ENCODE peak calls at places on chromosomes 16 and 17, in eight cellular contexts. One of them, this sample, is unnamed.

GRCh38 chr16:57091200-57091989 is 988 bp upstream of the CPNE2 start:
- DNase-seq in lung: peak; percentile 52
- DNase-seq in progenitor cell of endocrine pancreas: peak; percentile 26
- DNase-seq in WTC11: peak; percentile 67
- DNase-seq in stomach: peak; percentile 33
- DNase-seq in AG04450: no peak
- DNase-seq in GM10248: no peak
- DNase-seq in IMR-90: peak; percentile 53
- DNase-seq in this sample: no peak

GRCh38 chr17:880871-881269 is 98.7 kb downstream of the NXN start:
- DNase-seq in lung: no peak
- DNase-seq in progenitor cell of endocrine pancreas: no peak
- DNase-seq in WTC11: no peak
- DNase-seq in stomach: no peak
- DNase-seq in AG04450: no peak
- DNase-seq in GM10248: no peak
- DNase-seq in IMR-90: no peak
- DNase-seq in this sample: no peak

GRCh38 chr16:19984136-19984535 is 89.6 kb downstream of the GPR139 start:
- DNase-seq in lung: no peak
- DNase-seq in progenitor cell of endocrine pancreas: no peak
- DNase-seq in WTC11: no peak
- DNase-seq in stomach: no peak
- DNase-seq in AG04450: no peak
- DNase-seq in GM10248: no peak
- DNase-seq in IMR-90: no peak
- DNase-seq in this sample: no peak

GRCh38 chr16:2090819-2091721 is 43.3 kb downstream of the TSC2 start:
- DNase-seq in lung: peak; percentile 85
- DNase-seq in progenitor cell of endocrine pancreas: peak; percentile 87
- DNase-seq in WTC11: peak; percentile 95
- DNase-seq in stomach: peak; percentile 94
- DNase-seq in AG04450: no peak
- DNase-seq in GM10248: peak; percentile 81
- DNase-seq in IMR-90: no peak
- DNase-seq in this sample: no peak

GRCh38 chr17:4617590-4618356 is 23.7 kb downstream of the ALOX15 start:
- DNase-seq in lung: no peak
- DNase-seq in progenitor cell of endocrine pancreas: no peak
- DNase-seq in WTC11: no peak
- DNase-seq in stomach: no peak
- DNase-seq in AG04450: no peak
- DNase-seq in GM10248: no peak
- DNase-seq in IMR-90: no peak
- DNase-seq in this sample: no peak

GRCh38 chr16:25966172-25967097 is 274.7 kb downstream of the HS3ST4 start:
- DNase-seq in lung: no peak
- DNase-seq in progenitor cell of endocrine pancreas: no peak
- DNase-seq in WTC11: no peak
- DNase-seq in stomach: no peak
- DNase-seq in AG04450: no peak
- DNase-seq in GM10248: peak; percentile 31
- DNase-seq in IMR-90: no peak
- DNase-seq in this sample: no peak

GRCh38 chr17:50265212-50265611 is 9.1 kb upstream of the TMEM92 start:
- DNase-seq in lung: no peak
- DNase-seq in progenitor cell of endocrine pancreas: no peak
- DNase-seq in WTC11: no peak
- DNase-seq in stomach: peak; percentile 85
- DNase-seq in AG04450: no peak
- DNase-seq in GM10248: no peak
- DNase-seq in IMR-90: no peak
- DNase-seq in this sample: no peak

GRCh38 chr16:89921131-89921698 is 1.9 kb upstream of the TUBB3 start:
- DNase-seq in lung: no peak
- DNase-seq in progenitor cell of endocrine pancreas: no peak
- DNase-seq in WTC11: no peak
- DNase-seq in stomach: no peak
- DNase-seq in AG04450: no peak
- DNase-seq in GM10248: no peak
- DNase-seq in IMR-90: no peak
- DNase-seq in this sample: no peak

GRCh38 chr16:69411064-69411985 is 13.1 kb upstream of the CYB5B start:
- DNase-seq in lung: no peak
- DNase-seq in progenitor cell of endocrine pancreas: no peak
- DNase-seq in WTC11: no peak
- DNase-seq in stomach: no peak
- DNase-seq in AG04450: no peak
- DNase-seq in GM10248: no peak
- DNase-seq in IMR-90: no peak
- DNase-seq in this sample: no peak

GRCh38 chr16:72044825-72045359 is 9.4 kb upstream of the HP start:
- DNase-seq in lung: no peak
- DNase-seq in progenitor cell of endocrine pancreas: no peak
- DNase-seq in WTC11: no peak
- DNase-seq in stomach: no peak
- DNase-seq in AG04450: no peak
- DNase-seq in GM10248: no peak
- DNase-seq in IMR-90: no peak
- DNase-seq in this sample: no peak

GRCh38 chr17:68197091-68197996 is 50.5 kb upstream of the AMZ2 start:
- DNase-seq in lung: no peak
- DNase-seq in progenitor cell of endocrine pancreas: no peak
- DNase-seq in WTC11: peak; percentile 63
- DNase-seq in stomach: no peak
- DNase-seq in AG04450: no peak
- DNase-seq in GM10248: peak; percentile 37
- DNase-seq in IMR-90: no peak
- DNase-seq in this sample: no peak

GRCh38 chr17:55442462-55442861 is 20.8 kb upstream of the MMD start:
- DNase-seq in lung: no peak
- DNase-seq in progenitor cell of endocrine pancreas: no peak
- DNase-seq in WTC11: no peak
- DNase-seq in stomach: no peak
- DNase-seq in AG04450: no peak
- DNase-seq in GM10248: no peak
- DNase-seq in IMR-90: no peak
- DNase-seq in this sample: no peak

GRCh38 chr17:34892864-34893263 is 68.4 kb downstream of the CCT6B start:
- DNase-seq in lung: no peak
- DNase-seq in progenitor cell of endocrine pancreas: peak; percentile 28
- DNase-seq in WTC11: peak; percentile 71
- DNase-seq in stomach: no peak
- DNase-seq in AG04450: no peak
- DNase-seq in GM10248: no peak
- DNase-seq in IMR-90: no peak
- DNase-seq in this sample: no peak

GRCh38 chr16:65618335-65618734 is 496.5 kb upstream of the CDH11 start:
- DNase-seq in lung: no peak
- DNase-seq in progenitor cell of endocrine pancreas: no peak
- DNase-seq in WTC11: no peak
- DNase-seq in stomach: no peak
- DNase-seq in AG04450: no peak
- DNase-seq in GM10248: no peak
- DNase-seq in IMR-90: no peak
- DNase-seq in this sample: no peak

GRCh38 chr16:2195316-2196161 is 866 bp downstream of the CASKIN1 start:
- DNase-seq in lung: no peak
- DNase-seq in progenitor cell of endocrine pancreas: no peak
- DNase-seq in WTC11: no peak
- DNase-seq in stomach: no peak
- DNase-seq in AG04450: no peak
- DNase-seq in GM10248: no peak
- DNase-seq in IMR-90: no peak
- DNase-seq in this sample: no peak

GRCh38 chr17:45296003-45296832 is 20.6 kb downstream of the MAP3K14 start:
- DNase-seq in lung: no peak
- DNase-seq in progenitor cell of endocrine pancreas: no peak
- DNase-seq in WTC11: no peak
- DNase-seq in stomach: no peak
- DNase-seq in AG04450: no peak
- DNase-seq in GM10248: no peak
- DNase-seq in IMR-90: peak; percentile 62
- DNase-seq in this sample: no peak

DNA sequence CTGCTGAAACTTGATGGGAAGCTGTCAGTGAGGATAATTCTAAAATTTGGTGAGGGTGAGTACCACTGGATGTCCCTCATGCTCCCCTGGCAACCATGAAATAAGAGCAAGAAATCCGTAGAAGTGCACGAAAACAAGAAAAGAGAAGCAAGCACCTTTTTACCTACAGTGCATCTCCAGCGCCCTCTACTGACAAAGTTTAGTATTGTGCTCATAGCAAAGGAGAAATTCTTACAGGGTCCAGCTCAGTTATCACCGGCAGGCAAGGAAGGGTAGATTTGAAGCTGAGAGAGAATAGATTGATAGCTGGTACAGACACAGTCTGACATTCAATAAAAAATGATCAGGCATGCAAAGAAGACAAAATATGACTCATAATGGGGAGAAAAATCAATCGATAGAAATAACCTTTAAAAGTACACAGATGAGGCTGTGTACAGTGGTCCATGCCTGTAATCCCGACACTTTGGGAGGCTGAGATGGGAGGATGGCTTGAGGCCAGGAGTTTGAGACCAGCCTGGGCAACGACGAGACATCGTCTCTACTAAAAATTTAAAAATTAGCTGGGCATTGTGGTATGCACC is 28.3 kb upstream of the TEX2 start:
- DNase-seq in lung: no peak
- DNase-seq in progenitor cell of endocrine pancreas: no peak
- DNase-seq in WTC11: no peak
- DNase-seq in stomach: no peak
- DNase-seq in AG04450: no peak
- DNase-seq in GM10248: no peak
- DNase-seq in IMR-90: no peak
- DNase-seq in this sample: no peak
- TF ChIP-seq CTCF in lung: no peak
- TF ChIP-seq CTCF in progenitor cell of endocrine pancreas: peak; percentile 50
- TF ChIP-seq CTCF in WTC11: peak; percentile 49
- TF ChIP-seq CTCF in stomach: no peak
- TF ChIP-seq CTCF in AG04450: peak; percentile 40
- TF ChIP-seq CTCF in GM10248: no peak
- TF ChIP-seq CTCF in IMR-90: peak; percentile 30
- TF ChIP-seq CTCF in this sample: peak; percentile 43

DNA sequence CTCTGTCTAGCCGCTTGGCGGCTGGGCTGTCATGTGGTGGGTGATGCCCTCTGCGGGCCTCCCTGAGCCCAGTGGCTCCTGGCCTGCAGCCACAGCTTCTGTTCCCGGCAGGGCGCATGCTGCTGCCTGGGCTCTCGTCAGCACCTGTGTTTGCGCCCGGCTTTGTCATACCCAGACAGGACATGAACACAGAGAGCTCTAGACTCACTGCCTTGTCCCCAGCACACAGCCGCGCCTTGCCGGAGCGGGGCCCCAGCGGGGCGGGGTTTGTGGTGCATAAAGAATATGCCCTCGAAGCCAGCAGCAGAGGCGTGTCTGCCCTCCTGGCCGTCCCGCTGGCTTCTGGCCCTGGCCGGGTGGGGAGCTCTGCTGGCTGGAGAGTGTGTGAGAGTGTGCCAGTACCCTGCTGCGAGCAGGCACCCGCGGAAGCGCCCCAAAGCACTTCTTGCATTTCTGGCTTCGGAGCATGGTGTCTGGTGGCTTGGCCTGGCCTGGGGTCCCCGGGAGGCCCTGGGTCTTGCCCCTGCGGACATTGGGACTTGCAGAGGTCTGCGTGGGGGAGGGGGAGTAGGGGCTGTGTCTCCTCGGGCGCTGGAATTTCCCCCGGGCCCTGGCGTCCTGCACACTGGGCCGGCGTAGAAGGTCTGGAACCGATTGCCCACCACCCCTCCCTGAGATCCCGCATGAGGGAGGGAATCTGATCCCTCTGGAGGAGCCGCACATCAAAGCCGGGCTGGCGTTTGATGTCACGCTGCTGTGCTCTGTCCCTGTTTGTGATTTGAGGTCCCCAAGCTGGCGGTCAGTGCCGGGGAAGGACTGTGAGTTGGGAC is 14.5 kb downstream of the ASPSCR1 start:
- DNase-seq in lung: peak; percentile 93
- DNase-seq in progenitor cell of endocrine pancreas: no peak
- DNase-seq in WTC11: peak; percentile 52
- DNase-seq in stomach: peak; percentile 96
- DNase-seq in AG04450: no peak
- DNase-seq in GM10248: no peak
- DNase-seq in IMR-90: peak; percentile 31
- DNase-seq in this sample: peak; percentile 87
- TF ChIP-seq CTCF in lung: no peak
- TF ChIP-seq CTCF in progenitor cell of endocrine pancreas: no peak
- TF ChIP-seq CTCF in WTC11: no peak
- TF ChIP-seq CTCF in stomach: no peak
- TF ChIP-seq CTCF in AG04450: no peak
- TF ChIP-seq CTCF in GM10248: no peak
- TF ChIP-seq CTCF in IMR-90: no peak
- TF ChIP-seq CTCF in this sample: no peak

GRCh38 chr17:51793686-51794085 is 364.8 kb downstream of the CA10 start:
- DNase-seq in lung: no peak
- DNase-seq in progenitor cell of endocrine pancreas: no peak
- DNase-seq in WTC11: no peak
- DNase-seq in stomach: no peak
- DNase-seq in AG04450: no peak
- DNase-seq in GM10248: no peak
- DNase-seq in IMR-90: no peak
- DNase-seq in this sample: no peak
- TF ChIP-seq CTCF in lung: no peak
- TF ChIP-seq CTCF in progenitor cell of endocrine pancreas: no peak
- TF ChIP-seq CTCF in WTC11: no peak
- TF ChIP-seq CTCF in stomach: no peak
- TF ChIP-seq CTCF in AG04450: no peak
- TF ChIP-seq CTCF in GM10248: no peak
- TF ChIP-seq CTCF in IMR-90: no peak
- TF ChIP-seq CTCF in this sample: no peak

DNA sequence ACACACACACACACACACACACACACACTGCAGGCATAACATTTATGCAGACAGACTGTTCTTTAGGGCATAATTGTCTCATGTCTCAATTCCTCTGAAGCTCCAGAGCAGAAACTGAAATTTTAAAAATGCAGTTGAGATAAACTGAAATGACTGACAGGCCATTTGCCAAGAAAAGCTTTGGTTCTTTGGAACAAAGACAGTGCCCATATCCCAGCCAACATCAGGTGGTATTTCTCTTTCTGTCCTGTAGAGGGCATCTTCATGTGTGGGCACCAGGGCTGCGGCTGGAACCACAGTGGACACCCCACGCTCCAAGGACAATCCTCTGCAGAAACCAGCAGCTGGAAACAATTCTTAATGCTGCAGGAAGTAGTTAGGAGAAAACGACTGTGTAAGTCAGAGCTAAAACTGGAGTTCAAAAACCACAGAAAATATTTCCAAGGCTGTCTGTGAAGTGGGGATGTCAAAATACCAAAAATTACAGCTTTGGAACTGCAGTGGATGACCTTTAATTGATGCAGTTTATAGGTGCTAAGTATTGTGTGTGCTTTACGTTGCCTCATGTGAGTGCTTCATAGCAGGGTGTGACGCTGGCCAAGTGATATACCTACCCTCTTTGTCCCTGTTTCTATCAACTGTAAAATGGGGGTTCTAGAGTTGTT is 10.6 kb upstream of the MEFV start:
- DNase-seq in lung: no peak
- DNase-seq in progenitor cell of endocrine pancreas: no peak
- DNase-seq in WTC11: no peak
- DNase-seq in stomach: no peak
- DNase-seq in AG04450: no peak
- DNase-seq in GM10248: no peak
- DNase-seq in IMR-90: peak; percentile 35
- DNase-seq in this sample: no peak
- TF ChIP-seq CTCF in lung: no peak
- TF ChIP-seq CTCF in progenitor cell of endocrine pancreas: peak; percentile 17
- TF ChIP-seq CTCF in WTC11: peak; percentile 56
- TF ChIP-seq CTCF in stomach: no peak
- TF ChIP-seq CTCF in AG04450: peak; percentile 55
- TF ChIP-seq CTCF in GM10248: peak; percentile 32
- TF ChIP-seq CTCF in IMR-90: peak; percentile 48
- TF ChIP-seq CTCF in this sample: peak; percentile 65

This sample was measured in retinal pigment epithelial cell.